ENCODE peak calls at places on chromosome 2, in four cellular contexts. One of them, this sample, is unnamed.

GRCh38 chr2:119826370-119826961 is 66.7 kb downstream of the PTPN4 start:
- DNase-seq in hepatocyte: peak; percentile 26
- DNase-seq in activated naive CD8-positive, alpha-beta T cell treated with anti-CD3 and anti-CD28 coated beads, Interleukin-2, amount 50 U/mL, for 24 hours: peak; percentile 27
- DNase-seq in NCI-H524: peak; percentile 10
- DNase-seq in this sample: peak; percentile 16

GRCh38 chr2:3025261-3025660 is 352.4 kb downstream of the EIPR1 start:
- DNase-seq in activated naive CD8-positive, alpha-beta T cell treated with anti-CD3 and anti-CD28 coated beads, Interleukin-2, amount 50 U/mL, for 24 hours: no peak
- DNase-seq in hepatocyte: no peak
- DNase-seq in NCI-H524: no peak
- DNase-seq in this sample: no peak

GRCh38 chr2:39488450-39488849 is 51.4 kb upstream of the MAP4K3 start:
- DNase-seq in NCI-H524: no peak
- DNase-seq in activated naive CD8-positive, alpha-beta T cell treated with anti-CD3 and anti-CD28 coated beads, Interleukin-2, amount 50 U/mL, for 24 hours: no peak
- DNase-seq in hepatocyte: no peak
- DNase-seq in this sample: no peak

GRCh38 chr2:72999729-73000725 is 71.5 kb downstream of the SFXN5 start:
- DNase-seq in hepatocyte: peak; percentile 3
- DNase-seq in activated naive CD8-positive, alpha-beta T cell treated with anti-CD3 and anti-CD28 coated beads, Interleukin-2, amount 50 U/mL, for 24 hours: no peak
- DNase-seq in NCI-H524: no peak
- DNase-seq in this sample: no peak

GRCh38 chr2:49332415-49332814 is 178.1 kb upstream of the FSHR start:
- DNase-seq in NCI-H524: no peak
- DNase-seq in hepatocyte: no peak
- DNase-seq in activated naive CD8-positive, alpha-beta T cell treated with anti-CD3 and anti-CD28 coated beads, Interleukin-2, amount 50 U/mL, for 24 hours: no peak
- DNase-seq in this sample: no peak

GRCh38 chr2:241035142-241035817 is 36.9 kb downstream of the SNED1 start:
- DNase-seq in hepatocyte: no peak
- DNase-seq in activated naive CD8-positive, alpha-beta T cell treated with anti-CD3 and anti-CD28 coated beads, Interleukin-2, amount 50 U/mL, for 24 hours: no peak
- DNase-seq in NCI-H524: no peak
- DNase-seq in this sample: no peak

GRCh38 chr2:86396304-86396785 is 44.8 kb upstream of the KDM3A start:
- DNase-seq in NCI-H524: peak; percentile 16
- DNase-seq in hepatocyte: peak; percentile 34
- DNase-seq in activated naive CD8-positive, alpha-beta T cell treated with anti-CD3 and anti-CD28 coated beads, Interleukin-2, amount 50 U/mL, for 24 hours: no peak
- DNase-seq in this sample: peak; percentile 19

GRCh38 chr2:120818441-120818920 is 82.8 kb downstream of the GLI2 start:
- DNase-seq in hepatocyte: no peak
- DNase-seq in NCI-H524: no peak
- DNase-seq in activated naive CD8-positive, alpha-beta T cell treated with anti-CD3 and anti-CD28 coated beads, Interleukin-2, amount 50 U/mL, for 24 hours: no peak
- DNase-seq in this sample: no peak

GRCh38 chr2:226800941-226801784 is 1.5 kb upstream of the IRS1 start:
- DNase-seq in activated naive CD8-positive, alpha-beta T cell treated with anti-CD3 and anti-CD28 coated beads, Interleukin-2, amount 50 U/mL, for 24 hours: peak; percentile 88
- DNase-seq in hepatocyte: peak; percentile 93
- DNase-seq in NCI-H524: peak; percentile 85
- DNase-seq in this sample: peak; percentile 60

GRCh38 chr2:30981101-30981500 is 157.1 kb downstream of the GALNT14 start:
- DNase-seq in NCI-H524: no peak
- DNase-seq in hepatocyte: peak; percentile 22
- DNase-seq in activated naive CD8-positive, alpha-beta T cell treated with anti-CD3 and anti-CD28 coated beads, Interleukin-2, amount 50 U/mL, for 24 hours: no peak
- DNase-seq in this sample: no peak